ENCODE peak calls at places on chromosomes 6 and 20, in eight cellular contexts. One of them, this sample, is unnamed.

GRCh38 chr6:44224154-44224977 is 971 bp downstream of the SLC29A1 start:
- DNase-seq in NCI-H460: no peak
- DNase-seq in activated CD4-positive, alpha-beta T cell treated with anti-CD3 and anti-CD28 coated beads, Interleukin-2, amount 50 U/mL, for 4 hours: no peak
- DNase-seq in KBM-7: peak; percentile 42
- DNase-seq in colonic mucosa: no peak
- DNase-seq in SHP77: no peak
- DNase-seq in HepG2: no peak
- DNase-seq in GM23338: no peak
- DNase-seq in this sample: peak; percentile 53

GRCh38 chr20:64214113-64214512 is 41.4 kb upstream of the PCMTD2 start:
- DNase-seq in NCI-H460: no peak
- DNase-seq in activated CD4-positive, alpha-beta T cell treated with anti-CD3 and anti-CD28 coated beads, Interleukin-2, amount 50 U/mL, for 4 hours: no peak
- DNase-seq in KBM-7: no peak
- DNase-seq in colonic mucosa: no peak
- DNase-seq in SHP77: no peak
- DNase-seq in HepG2: no peak
- DNase-seq in GM23338: no peak
- DNase-seq in this sample: no peak

GRCh38 chr20:21436186-21436585 is 38.9 kb upstream of the NKX2-4 start:
- DNase-seq in NCI-H460: peak; percentile 17
- DNase-seq in activated CD4-positive, alpha-beta T cell treated with anti-CD3 and anti-CD28 coated beads, Interleukin-2, amount 50 U/mL, for 4 hours: no peak
- DNase-seq in KBM-7: no peak
- DNase-seq in colonic mucosa: no peak
- DNase-seq in SHP77: no peak
- DNase-seq in HepG2: peak; percentile 13
- DNase-seq in GM23338: no peak
- DNase-seq in this sample: no peak

GRCh38 chr20:62733891-62734290 is 25.3 kb downstream of the NTSR1 start:
- DNase-seq in NCI-H460: no peak
- DNase-seq in activated CD4-positive, alpha-beta T cell treated with anti-CD3 and anti-CD28 coated beads, Interleukin-2, amount 50 U/mL, for 4 hours: no peak
- DNase-seq in KBM-7: no peak
- DNase-seq in colonic mucosa: no peak
- DNase-seq in SHP77: no peak
- DNase-seq in HepG2: no peak
- DNase-seq in GM23338: no peak
- DNase-seq in this sample: no peak

GRCh38 chr20:37703338-37703660 is 9.5 kb downstream of the CTNNBL1 start:
- DNase-seq in NCI-H460: no peak
- DNase-seq in activated CD4-positive, alpha-beta T cell treated with anti-CD3 and anti-CD28 coated beads, Interleukin-2, amount 50 U/mL, for 4 hours: no peak
- DNase-seq in KBM-7: no peak
- DNase-seq in colonic mucosa: no peak
- DNase-seq in SHP77: no peak
- DNase-seq in HepG2: no peak
- DNase-seq in GM23338: no peak
- DNase-seq in this sample: no peak

GRCh38 chr6:92201618-92202017 is 1217.7 kb downstream of the EPHA7 start:
- DNase-seq in NCI-H460: no peak
- DNase-seq in activated CD4-positive, alpha-beta T cell treated with anti-CD3 and anti-CD28 coated beads, Interleukin-2, amount 50 U/mL, for 4 hours: no peak
- DNase-seq in KBM-7: no peak
- DNase-seq in colonic mucosa: no peak
- DNase-seq in SHP77: no peak
- DNase-seq in HepG2: no peak
- DNase-seq in GM23338: no peak
- DNase-seq in this sample: no peak

GRCh38 chr6:73363537-73363875 is 1.0 kb downstream of the KHDC3L start:
- DNase-seq in NCI-H460: no peak
- DNase-seq in activated CD4-positive, alpha-beta T cell treated with anti-CD3 and anti-CD28 coated beads, Interleukin-2, amount 50 U/mL, for 4 hours: no peak
- DNase-seq in KBM-7: no peak
- DNase-seq in colonic mucosa: no peak
- DNase-seq in SHP77: no peak
- DNase-seq in HepG2: no peak
- DNase-seq in GM23338: no peak
- DNase-seq in this sample: no peak

GRCh38 chr6:137883400-137883888 is 16.4 kb downstream of the TNFAIP3 start:
- DNase-seq in NCI-H460: no peak
- DNase-seq in activated CD4-positive, alpha-beta T cell treated with anti-CD3 and anti-CD28 coated beads, Interleukin-2, amount 50 U/mL, for 4 hours: no peak
- DNase-seq in KBM-7: peak; percentile 55
- DNase-seq in colonic mucosa: no peak
- DNase-seq in SHP77: no peak
- DNase-seq in HepG2: no peak
- DNase-seq in GM23338: no peak
- DNase-seq in this sample: peak; percentile 12

GRCh38 chr6:36028088-36028886 is 679 bp downstream of the MAPK14 start:
- DNase-seq in NCI-H460: no peak
- DNase-seq in activated CD4-positive, alpha-beta T cell treated with anti-CD3 and anti-CD28 coated beads, Interleukin-2, amount 50 U/mL, for 4 hours: peak; percentile 31
- DNase-seq in KBM-7: no peak
- DNase-seq in colonic mucosa: peak; percentile 52
- DNase-seq in SHP77: no peak
- DNase-seq in HepG2: peak; percentile 46
- DNase-seq in GM23338: peak; percentile 37
- DNase-seq in this sample: peak; percentile 73

GRCh38 chr20:17969884-17970409 is 1.1 kb downstream of the MGME1 start:
- DNase-seq in NCI-H460: no peak
- DNase-seq in activated CD4-positive, alpha-beta T cell treated with anti-CD3 and anti-CD28 coated beads, Interleukin-2, amount 50 U/mL, for 4 hours: no peak
- DNase-seq in KBM-7: peak; percentile 93
- DNase-seq in colonic mucosa: peak; percentile 60
- DNase-seq in SHP77: no peak
- DNase-seq in HepG2: peak; percentile 71
- DNase-seq in GM23338: peak; percentile 39
- DNase-seq in this sample: peak; percentile 91

GRCh38 chr20:17643531-17644188 is 38.4 kb downstream of the RRBP1 start:
- DNase-seq in NCI-H460: no peak
- DNase-seq in activated CD4-positive, alpha-beta T cell treated with anti-CD3 and anti-CD28 coated beads, Interleukin-2, amount 50 U/mL, for 4 hours: no peak
- DNase-seq in KBM-7: no peak
- DNase-seq in colonic mucosa: no peak
- DNase-seq in SHP77: no peak
- DNase-seq in HepG2: no peak
- DNase-seq in GM23338: no peak
- DNase-seq in this sample: no peak

GRCh38 chr6:148342146-148343027 is at the start of gene SASH1:
- DNase-seq in NCI-H460: peak; percentile 38
- DNase-seq in activated CD4-positive, alpha-beta T cell treated with anti-CD3 and anti-CD28 coated beads, Interleukin-2, amount 50 U/mL, for 4 hours: no peak
- DNase-seq in KBM-7: peak; percentile 18
- DNase-seq in colonic mucosa: peak; percentile 75
- DNase-seq in SHP77: peak; percentile 77
- DNase-seq in HepG2: peak; percentile 96
- DNase-seq in GM23338: peak; percentile 97
- DNase-seq in this sample: peak; percentile 30

GRCh38 chr20:56417911-56418310 is 5.9 kb downstream of the CASS4 start:
- DNase-seq in NCI-H460: no peak
- DNase-seq in activated CD4-positive, alpha-beta T cell treated with anti-CD3 and anti-CD28 coated beads, Interleukin-2, amount 50 U/mL, for 4 hours: no peak
- DNase-seq in KBM-7: no peak
- DNase-seq in colonic mucosa: no peak
- DNase-seq in SHP77: no peak
- DNase-seq in HepG2: peak; percentile 53
- DNase-seq in GM23338: no peak
- DNase-seq in this sample: no peak

GRCh38 chr20:5741089-5741488 is 9.1 kb upstream of the SHLD1 start:
- DNase-seq in NCI-H460: no peak
- DNase-seq in activated CD4-positive, alpha-beta T cell treated with anti-CD3 and anti-CD28 coated beads, Interleukin-2, amount 50 U/mL, for 4 hours: no peak
- DNase-seq in KBM-7: no peak
- DNase-seq in colonic mucosa: no peak
- DNase-seq in SHP77: no peak
- DNase-seq in HepG2: no peak
- DNase-seq in GM23338: no peak
- DNase-seq in this sample: no peak

GRCh38 chr6:30885481-30885998 is 1.2 kb downstream of the DDR1 start:
- DNase-seq in NCI-H460: no peak
- DNase-seq in activated CD4-positive, alpha-beta T cell treated with anti-CD3 and anti-CD28 coated beads, Interleukin-2, amount 50 U/mL, for 4 hours: no peak
- DNase-seq in KBM-7: no peak
- DNase-seq in colonic mucosa: peak; percentile 83
- DNase-seq in SHP77: no peak
- DNase-seq in HepG2: peak; percentile 70
- DNase-seq in GM23338: peak; percentile 24
- DNase-seq in this sample: no peak

GRCh38 chr20:23340524-23340923 is 10.1 kb upstream of the NXT1 start:
- DNase-seq in NCI-H460: peak; percentile 76
- DNase-seq in activated CD4-positive, alpha-beta T cell treated with anti-CD3 and anti-CD28 coated beads, Interleukin-2, amount 50 U/mL, for 4 hours: no peak
- DNase-seq in KBM-7: peak; percentile 59
- DNase-seq in colonic mucosa: no peak
- DNase-seq in SHP77: peak; percentile 86
- DNase-seq in HepG2: peak; percentile 77
- DNase-seq in GM23338: peak; percentile 80
- DNase-seq in this sample: peak; percentile 79